ENCODE peak calls at places on chromosome X, in five cellular contexts. F, C, Z, T and Y are unnamed samples.

GRCh38 chrX:146921204-146921603 is 106.7 kb upstream of the CXorf51A start:
- DNase-seq in F (no peak), C (no peak), Z (no peak), T (no peak), Y (no peak)

GRCh38 chrX:13036896-13037295 is 7.5 kb downstream of the FAM9C start:
- DNase-seq in F (no peak), C (no peak), Z (no peak), T (no peak), Y (no peak)

GRCh38 chrX:42941671-42942070 is 163.7 kb upstream of the PPP1R2C start:
- DNase-seq in F (no peak), C (no peak), Z (no peak), T (no peak), Y (no peak)

GRCh38 chrX:24956828-24957227 is 58.9 kb downstream of the ARX start:
- DNase-seq in F (no peak), C (peak), Z (no peak), T (peak), Y (peak)

GRCh38 chrX:86047174-86047991 is at the start of gene CHM:
- DNase-seq in F (peak), C (peak), Z (peak), T (peak), Y (peak)

GRCh38 chrX:330726-331144 is 12.1 kb upstream of the GTPBP6 start:
- DNase-seq in F (no peak), C (no peak), Z (no peak), T (no peak), Y (no peak)

GRCh38 chrX:13938053-13938765 is 91.5 kb downstream of the GEMIN8 start:
- DNase-seq in F (no peak), C (peak), Z (no peak), T (peak), Y (peak)

GRCh38 chrX:96889726-96890125 is 6.0 kb downstream of the RPA4 start:
- DNase-seq in F (no peak), C (no peak), Z (no peak), T (no peak), Y (no peak)

GRCh38 chrX:139106111-139106510 is 394.6 kb upstream of the FGF13 start:
- DNase-seq in F (no peak), C (no peak), Z (no peak), T (peak), Y (peak)

GRCh38 chrX:13750204-13750603 is 15.7 kb downstream of the OFD1 start:
- DNase-seq in F (no peak), C (peak), Z (no peak), T (peak), Y (peak)

GRCh38 chrX:106726485-106727437 is at the start of gene RNF128:
- DNase-seq in F (no peak), C (peak), Z (peak), T (peak), Y (peak)

GRCh38 chrX:39821709-39822095 is 276.1 kb downstream of the BCOR start:
- DNase-seq in F (no peak), C (no peak), Z (no peak), T (no peak), Y (no peak)

GRCh38 chrX:24148535-24149345 is 789 bp upstream of the ZFX start:
- DNase-seq in F (peak), C (peak), Z (peak), T (peak), Y (no peak)

GRCh38 chrX:111568356-111568755 is 56.9 kb downstream of the SERTM2 start:
- DNase-seq in F (no peak), C (peak), Z (no peak), T (peak), Y (peak)

GRCh38 chrX:77572322-77572721 is 125.1 kb downstream of the FGF16 start:
- DNase-seq in F (no peak), C (peak), Z (no peak), T (peak), Y (peak)

GRCh38 chrX:119288890-119289393 is 52.9 kb downstream of the PGRMC1 start:
- DNase-seq in F (no peak), C (no peak), Z (no peak), T (no peak), Y (no peak)

GRCh38 chrX:153499876-153500275 is 5.1 kb downstream of the BGN start:
- DNase-seq in F (no peak), C (no peak), Z (no peak), T (no peak), Y (no peak)

GRCh38 chrX:115694028-115694427 is 133.1 kb downstream of the PLS3 start:
- DNase-seq in F (no peak), C (no peak), Z (no peak), T (no peak), Y (no peak)

GRCh38 chrX:115689931-115690330 is 129.0 kb downstream of the PLS3 start:
- DNase-seq in F (no peak), C (peak), Z (no peak), T (no peak), Y (no peak)

GRCh38 chrX:115687595-115687994 is 126.6 kb downstream of the PLS3 start:
- DNase-seq in F (no peak), C (no peak), Z (no peak), T (no peak), Y (no peak)

GRCh38 chrX:115693476-115693875 is 132.5 kb downstream of the PLS3 start:
- DNase-seq in F (no peak), C (no peak), Z (no peak), T (no peak), Y (no peak)

DNA sequence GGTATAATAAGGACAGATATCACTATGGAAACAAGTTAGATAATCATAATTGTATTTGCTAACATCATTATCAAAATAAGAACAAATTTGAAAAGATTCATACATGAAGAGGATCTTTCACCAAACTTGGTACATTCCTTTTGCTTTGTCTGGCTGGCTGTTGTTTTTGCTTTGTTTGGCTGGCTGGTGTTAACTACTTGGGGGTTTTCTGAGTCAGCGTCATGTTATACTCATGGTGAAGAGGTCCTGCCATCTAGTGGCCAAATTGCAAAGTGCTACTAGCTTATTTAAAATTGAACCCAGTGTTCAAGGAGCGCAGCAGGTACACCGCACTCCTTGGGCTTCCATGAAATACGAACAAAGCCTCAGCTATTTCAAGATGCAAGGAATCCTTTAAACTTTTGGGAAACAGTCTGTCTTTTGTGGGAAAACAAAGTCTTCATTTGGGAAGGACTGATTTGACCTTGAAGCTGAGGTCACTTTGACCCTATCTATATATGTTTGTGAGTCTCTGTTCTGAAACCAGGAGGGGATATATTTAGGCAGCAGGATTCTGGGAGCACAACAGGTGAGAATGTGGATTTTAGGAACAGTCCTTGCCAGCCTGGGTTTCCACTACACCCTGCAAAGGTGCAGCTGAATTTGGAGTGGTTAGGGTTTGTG is 129.7 kb downstream of the PLS3 start:
- DNase-seq in F (peak), C (peak), Z (peak), T (peak), Y (peak)
- TF ChIP-seq CTCF in F (peak), C (peak), Z (peak), T (peak), Y (peak)

GRCh38 chrX:101745046-101745445 is 85.4 kb upstream of the ARMCX2 start:
- DNase-seq in F (no peak), C (no peak), Z (no peak), T (no peak), Y (no peak)

GRCh38 chrX:101749436-101749835 is 89.8 kb upstream of the ARMCX2 start:
- DNase-seq in F (no peak), C (no peak), Z (no peak), T (peak), Y (no peak)

DNA sequence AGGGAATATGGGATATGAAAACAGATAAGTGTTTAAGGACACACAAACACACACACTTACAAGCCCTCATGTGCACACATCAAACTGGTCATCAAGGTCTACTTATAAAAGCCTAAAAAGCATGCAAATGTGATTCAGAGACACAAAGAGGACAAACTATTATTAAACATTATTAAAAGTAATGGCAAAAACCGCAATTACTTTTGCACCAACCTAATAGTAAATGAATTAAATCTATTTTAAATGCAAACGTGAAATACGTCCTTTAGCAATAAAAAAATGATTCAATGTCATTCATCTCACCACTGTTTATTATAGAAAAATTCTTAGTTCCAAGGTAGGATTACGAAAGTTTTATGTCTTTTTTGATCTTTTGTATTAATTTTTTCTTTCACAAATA is 91.1 kb upstream of the ARMCX2 start:
- DNase-seq in F (no peak), C (no peak), Z (no peak), T (no peak), Y (no peak)
- H3K4me3 ChIP-seq in F (no peak), C (no peak), Z (no peak), T (no peak), Y (no peak)

GRCh38 chrX:131626681-131627296 is 82.9 kb downstream of the OR13H1 start:
- DNase-seq in F (no peak), C (no peak), Z (no peak), T (peak), Y (peak)
- TF ChIP-seq CTCF in F (no peak), C (no peak), Z (no peak), T (peak), Y (no peak)

DNA sequence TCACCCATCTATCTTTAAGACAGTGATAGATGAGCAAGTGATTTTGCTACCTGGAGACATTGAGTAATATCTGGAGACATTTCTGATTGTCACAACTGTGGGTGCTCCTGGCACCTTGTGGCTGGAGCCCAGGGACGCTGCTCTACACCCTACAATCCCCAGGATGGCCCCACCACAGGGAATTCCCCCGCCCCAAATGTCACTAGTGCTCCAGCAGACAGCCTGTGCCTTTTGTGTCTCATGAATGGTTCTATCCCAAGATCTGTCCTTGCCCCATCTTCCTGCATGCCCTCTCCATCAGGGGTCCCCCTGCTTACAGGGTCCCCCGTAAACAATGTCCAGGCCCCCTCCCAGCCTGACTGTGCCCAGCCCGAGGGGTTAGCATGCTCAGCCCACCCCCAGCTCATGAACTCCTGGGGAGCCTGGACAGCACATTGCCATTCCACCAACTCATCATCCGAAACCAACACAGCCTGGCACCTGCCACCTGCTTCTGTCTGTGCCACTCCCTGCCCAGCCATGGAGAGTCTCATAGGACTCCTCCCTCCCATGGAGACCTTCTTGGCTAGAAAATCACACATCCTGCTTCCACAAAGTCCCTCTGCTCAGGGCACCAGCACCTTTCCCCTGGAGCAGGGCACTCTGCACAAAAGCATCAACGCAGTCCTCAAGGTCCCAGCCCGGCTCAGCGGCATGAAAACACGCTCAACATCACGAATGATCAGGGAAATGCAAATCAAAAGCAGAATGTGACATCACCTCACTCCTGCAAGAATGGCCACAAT is 5.7 kb downstream of the P2RY8 start:
- DNase-seq in F (no peak), C (no peak), Z (no peak), T (no peak), Y (no peak)
- H3K4me3 ChIP-seq in F (no peak), C (no peak), Z (no peak), T (no peak), Y (no peak)

GRCh38 chrX:69282893-69283690 is 117.8 kb upstream of the PJA1 start:
- DNase-seq in F (no peak), C (no peak), Z (no peak), T (no peak), Y (no peak)
- TF ChIP-seq CTCF in F (no peak), C (no peak), Z (no peak), T (no peak), Y (no peak)

GRCh38 chrX:129777218-129777768 is 2.5 kb upstream of the SASH3 start:
- DNase-seq in F (no peak), C (no peak), Z (peak), T (peak), Y (peak)
- H3K4me3 ChIP-seq in F (no peak), C (no peak), Z (no peak), T (peak), Y (no peak)

GRCh38 chrX:30495468-30495867 is 82.1 kb downstream of the TASL start:
- DNase-seq in F (no peak), C (no peak), Z (no peak), T (no peak), Y (no peak)
- TF ChIP-seq CTCF in F (no peak), C (no peak), Z (no peak), T (no peak), Y (no peak)

GRCh38 chrX:149504226-149504914 is 736 bp downstream of the IDS start:
- DNase-seq in F (no peak), C (no peak), Z (no peak), T (peak), Y (no peak)
- H3K4me3 ChIP-seq in F (peak), C (peak), Z (peak), T (peak), Y (peak)